ENCODE peak calls at places on chromosomes 5 and 9, in six cellular contexts. Z is lower leg skin, F is endothelial cell of umbilical vein, M is uterus, P is IMR-90, Y is heart left ventricle. I is an unnamed sample.

GRCh38 chr9:1050125-1050895 is at the start of gene DMRT2:
- DNase-seq in M (peak), Z (peak), Y (peak), P (peak), F (peak), I (no peak)

GRCh38 chr9:118473527-118473926 is 769.3 kb downstream of the TLR4 start:
- DNase-seq in M (no peak), F (no peak), Y (peak), Z (no peak), P (no peak), I (no peak)

GRCh38 chr9:37617837-37618236 is 25.4 kb upstream of the TOMM5 start:
- DNase-seq in Y (no peak), Z (no peak), P (peak), M (no peak), F (no peak), I (peak)

GRCh38 chr5:34022131-34022705 is 14.4 kb upstream of the AMACR start:
- DNase-seq in Y (no peak), F (no peak), M (no peak), Z (no peak), P (peak), I (no peak)

GRCh38 chr5:15571081-15571480 is 71.1 kb downstream of the FBXL7 start:
- DNase-seq in Z (no peak), Y (no peak), P (no peak), F (peak), M (no peak), I (no peak)

GRCh38 chr5:129382921-129383672 is 77.0 kb upstream of the ADAMTS19 start:
- DNase-seq in M (no peak), Y (no peak), F (peak), P (peak), Z (no peak), I (no peak)

GRCh38 chr9:69485466-69485865 is 160.5 kb downstream of the ENTREP1 start:
- DNase-seq in P (no peak), M (no peak), Z (no peak), F (no peak), Y (no peak), I (no peak)

GRCh38 chr5:141651728-141652105 is 499 bp upstream of the FCHSD1 start:
- DNase-seq in Y (no peak), F (no peak), Z (no peak), M (no peak), P (no peak), I (no peak)

GRCh38 chr5:67058998-67059746 is 137.4 kb downstream of the CD180 start:
- DNase-seq in P (no peak), F (peak), M (no peak), Y (no peak), Z (no peak), I (no peak)

GRCh38 chr5:174195517-174195916 is 150.0 kb downstream of the NSG2 start:
- DNase-seq in M (no peak), Z (no peak), F (no peak), P (no peak), Y (no peak), I (no peak)

GRCh38 chr5:154758501-154758900 is 3.3 kb downstream of the LARP1 start:
- DNase-seq in Y (no peak), F (no peak), M (no peak), P (peak), Z (no peak), I (no peak)

GRCh38 chr9:134496413-134497282 is 145.0 kb upstream of the COL5A1 start:
- DNase-seq in M (no peak), Z (peak), Y (no peak), F (no peak), P (peak), I (peak)

GRCh38 chr9:93984860-93985259 is 29.7 kb upstream of the BARX1 start:
- DNase-seq in Y (no peak), M (no peak), F (no peak), Z (no peak), P (no peak), I (no peak)

GRCh38 chr5:7850533-7851239 is at the start of gene CFAP90:
- DNase-seq in Z (no peak), Y (peak), F (peak), M (peak), P (peak), I (no peak)

GRCh38 chr9:136867480-136867879 is 1.4 kb upstream of the EDF1 start:
- DNase-seq in Z (no peak), Y (no peak), F (no peak), P (no peak), M (no peak), I (no peak)

GRCh38 chr5:60102961-60103683 is 209.6 kb upstream of the PDE4D start:
- DNase-seq in M (no peak), Z (no peak), Y (no peak), P (no peak), F (no peak), I (no peak)

GRCh38 chr5:91691592-91691991 is 308.5 kb upstream of the ARRDC3 start:
- DNase-seq in Z (no peak), P (no peak), M (no peak), F (no peak), Y (no peak), I (no peak)

GRCh38 chr5:146753618-146754123 is 124.9 kb downstream of the PPP2R2B start:
- DNase-seq in Y (no peak), F (no peak), M (no peak), Z (no peak), P (no peak), I (no peak)

GRCh38 chr5:120464627-120465280 is 654 bp downstream of the PRR16 start:
- DNase-seq in P (peak), M (peak), Z (peak), F (peak), Y (peak), I (no peak)

GRCh38 chr9:124495105-124496074 is 11.8 kb downstream of the NR5A1 start:
- DNase-seq in M (no peak), P (no peak), Z (no peak), Y (no peak), F (no peak), I (no peak)

GRCh38 chr9:89471390-89471789 is 26.5 kb downstream of the SEMA4D start:
- DNase-seq in Y (no peak), Z (peak), M (no peak), F (no peak), P (no peak), I (no peak)

GRCh38 chr5:122192883-122193496 is 63.6 kb downstream of the ZNF474 start:
- DNase-seq in Z (no peak), P (peak), M (no peak), Y (peak), F (peak), I (peak)

GRCh38 chr5:126864042-126864688 is 87.2 kb downstream of the LMNB1 start:
- DNase-seq in M (no peak), Z (no peak), Y (no peak), F (no peak), P (no peak), I (no peak)

GRCh38 chr9:14887149-14887548 is 23.1 kb downstream of the FREM1 start:
- DNase-seq in P (no peak), F (no peak), Y (no peak), Z (no peak), M (no peak), I (no peak)

GRCh38 chr5:14669415-14669814 is 4.9 kb downstream of the OTULIN start:
- DNase-seq in P (no peak), Z (no peak), Y (no peak), F (no peak), M (no peak), I (no peak)

GRCh38 chr5:143592648-143593047 is 189.2 kb upstream of the NR3C1 start:
- DNase-seq in Y (no peak), F (peak), Z (no peak), P (peak), M (no peak), I (no peak)

GRCh38 chr5:53340956-53341750 is 139.3 kb upstream of the FST start:
- DNase-seq in Y (no peak), F (no peak), M (no peak), Z (no peak), P (no peak), I (no peak)

GRCh38 chr9:123058834-123059233 is 25.4 kb downstream of the GPR21 start:
- DNase-seq in M (no peak), Y (no peak), F (no peak), P (peak), Z (no peak), I (peak)

GRCh38 chr9:122445155-122445749 is 32.5 kb downstream of the OR1J1 start:
- DNase-seq in F (peak), Y (no peak), P (peak), Z (no peak), M (no peak), I (no peak)

GRCh38 chr5:157478726-157479125 is 18.7 kb downstream of the NIPAL4 start:
- DNase-seq in Y (no peak), P (no peak), Z (no peak), M (no peak), F (no peak), I (no peak)

GRCh38 chr5:56638768-56639238 is 176.5 kb upstream of the MAP3K1 start:
- DNase-seq in P (no peak), Y (no peak), F (no peak), Z (no peak), M (no peak), I (no peak)

GRCh38 chr5:109479260-109479860 is 69.6 kb upstream of the PJA2 start:
- DNase-seq in Z (no peak), Y (no peak), F (peak), P (peak), M (no peak), I (no peak)

GRCh38 chr5:174553556-174553955 is 170.8 kb upstream of the MSX2 start:
- DNase-seq in Z (peak), Y (peak), M (peak), P (no peak), F (no peak), I (no peak)

GRCh38 chr9:105007143-105007542 is 79.2 kb upstream of the ABCA1 start:
- DNase-seq in F (peak), M (no peak), Z (peak), Y (no peak), P (peak), I (peak)

GRCh38 chr5:175821790-175822211 is 49.6 kb upstream of the CPLX2 start:
- DNase-seq in F (no peak), Y (no peak), Z (no peak), P (no peak), M (no peak), I (peak)

GRCh38 chr9:127520941-127521918 is 69.9 kb downstream of the LRSAM1 start:
- DNase-seq in M (no peak), Y (peak), F (peak), Z (no peak), P (peak), I (peak)

GRCh38 chr5:83750759-83751158 is 30.1 kb upstream of the HAPLN1 start:
- DNase-seq in F (no peak), Z (no peak), Y (no peak), M (no peak), P (no peak), I (no peak)

GRCh38 chr9:13267743-13268142 is 11.7 kb downstream of the MPDZ start:
- DNase-seq in M (no peak), Y (no peak), P (peak), F (peak), Z (no peak), I (no peak)

GRCh38 chr9:3794005-3794404 is 268.2 kb upstream of the RFX3 start:
- DNase-seq in M (no peak), P (peak), Z (no peak), F (no peak), Y (no peak), I (no peak)

DNA sequence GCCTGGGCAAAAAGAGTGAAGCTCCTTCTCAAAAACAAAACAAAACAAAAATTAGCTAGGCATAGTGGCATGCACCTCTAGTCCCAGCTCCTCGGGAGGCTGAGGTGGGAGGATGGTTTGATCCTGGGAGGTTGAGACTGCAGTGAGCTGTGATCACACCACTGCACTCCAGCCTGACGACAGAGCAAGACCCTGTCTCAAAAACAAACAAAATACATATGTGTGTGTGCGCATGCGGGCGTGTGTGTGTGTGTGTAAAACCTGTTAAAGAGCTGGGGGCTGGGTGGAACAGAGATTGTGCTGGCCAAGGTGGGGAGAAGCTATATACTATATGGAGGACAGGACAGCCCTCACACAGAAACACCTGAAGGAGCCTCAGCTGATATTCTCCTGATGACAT is 27.4 kb upstream of the DENND4C start:
- DNase-seq in M (no peak), Z (peak), P (no peak), F (no peak), Y (no peak), I (no peak)
- TF ChIP-seq POLR2A in M (no peak), Z (no peak), P (no peak), F (no peak), Y (no peak), I (no peak)

GRCh38 chr5:150440948-150441812 is 8.4 kb downstream of the RPS14 start:
- DNase-seq in P (no peak), Y (no peak), Z (no peak), M (no peak), F (no peak), I (no peak)

GRCh38 chr5:150444770-150445169 is 4.8 kb downstream of the RPS14 start:
- DNase-seq in Y (no peak), Z (no peak), P (no peak), F (no peak), M (no peak), I (no peak)

GRCh38 chr5:150442699-150443080 is 6.8 kb downstream of the RPS14 start:
- DNase-seq in Y (no peak), Z (no peak), M (no peak), P (no peak), F (no peak), I (no peak)

GRCh38 chr5:150441813-150442698 is 7.5 kb downstream of the RPS14 start:
- DNase-seq in Y (peak), F (peak), M (no peak), P (no peak), Z (no peak), I (no peak)

DNA sequence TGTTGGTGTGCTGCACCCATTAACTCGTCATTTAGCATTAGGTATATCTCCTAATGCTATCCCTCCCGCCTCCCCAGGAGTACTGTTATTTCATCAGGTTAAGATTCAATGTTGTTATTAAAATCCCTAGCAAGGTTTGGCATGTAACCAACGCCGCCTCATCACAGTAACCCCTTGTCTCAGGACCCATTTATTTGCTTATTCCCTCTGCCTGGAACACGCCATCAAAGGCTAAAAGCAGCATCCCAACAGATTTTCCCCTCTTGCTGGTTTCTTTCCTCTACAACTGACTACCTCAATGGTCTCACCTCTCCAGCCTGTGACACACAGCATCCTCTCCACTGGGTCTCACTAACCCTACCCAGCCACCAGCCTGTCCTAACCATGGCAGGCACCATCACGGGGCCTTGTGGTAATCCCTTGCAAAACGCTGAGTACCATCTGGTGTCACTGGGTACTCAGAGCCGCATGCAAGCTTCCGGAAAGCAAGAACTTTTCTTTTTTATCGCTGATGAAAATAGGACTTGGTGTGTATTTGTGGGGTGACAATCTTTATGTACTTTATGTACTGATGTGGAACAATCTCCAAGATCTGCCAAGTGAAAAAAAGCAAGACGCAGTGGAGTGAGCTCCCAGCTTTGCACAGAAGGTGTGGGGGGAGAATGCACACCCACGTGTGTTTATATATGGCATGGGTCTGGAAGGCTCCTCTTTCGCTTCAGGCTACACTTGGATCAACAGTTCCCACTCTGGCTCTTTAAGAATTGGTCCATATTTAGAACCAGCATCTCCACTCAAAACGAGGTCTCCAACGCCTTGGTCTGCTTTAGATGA is 6.1 kb downstream of the RPS14 start:
- DNase-seq in Y (no peak), Z (no peak), P (no peak), M (no peak), F (no peak), I (no peak)
- TF ChIP-seq POLR2A in Y (no peak), Z (no peak), P (no peak), M (no peak), F (no peak), I (no peak)

GRCh38 chr5:79990598-79991507 is at the start of gene MTX3:
- DNase-seq in Y (peak), M (peak), F (peak), Z (peak), P (peak), I (peak)
- TF ChIP-seq POLR2A in Y (no peak), M (peak), F (peak), Z (no peak), P (peak), I (peak)

DNA sequence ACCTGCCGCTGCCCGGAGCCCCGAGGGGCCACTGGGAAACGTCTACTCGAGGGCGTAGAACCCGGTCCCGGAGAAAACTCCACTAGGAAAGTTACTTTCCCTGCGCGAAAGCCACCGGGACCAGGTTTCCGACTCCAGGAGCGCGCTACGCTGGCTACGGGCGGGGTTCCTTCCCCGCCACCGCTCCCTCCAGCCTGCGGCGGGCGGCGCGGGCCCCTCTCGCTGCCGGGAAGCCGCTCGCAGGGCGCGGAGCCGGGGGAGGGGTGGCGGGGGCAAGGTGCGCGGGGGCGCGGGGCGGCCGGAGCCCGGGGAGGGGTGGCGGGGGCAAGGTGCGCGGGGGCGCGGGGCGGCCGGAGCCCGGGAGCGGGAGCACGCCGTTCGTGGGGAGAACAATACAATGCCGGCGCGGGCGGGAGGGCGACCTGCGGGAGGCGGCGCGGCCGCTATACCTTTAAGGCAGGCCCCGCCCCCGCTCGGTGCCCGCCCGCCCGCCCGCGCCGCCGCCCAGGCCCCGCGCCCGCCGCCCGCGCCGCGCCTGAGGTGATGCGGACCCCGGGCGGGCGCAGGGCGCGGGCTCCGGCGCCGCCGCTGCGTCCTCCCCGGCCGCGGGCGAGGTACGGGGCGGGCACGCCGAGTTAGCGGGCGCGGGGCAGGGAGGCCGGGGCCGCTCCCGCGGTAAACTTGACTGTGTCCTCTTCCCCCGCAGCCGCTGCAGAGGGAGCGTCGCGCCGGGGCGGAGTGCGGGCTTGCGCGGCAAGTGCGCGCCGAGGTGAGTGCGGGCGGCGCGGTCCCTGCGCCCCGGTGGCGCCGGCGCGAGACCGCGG is 278.2 kb downstream of the AOPEP start:
- DNase-seq in Z (no peak), F (peak), P (no peak), Y (peak), M (peak), I (peak)
- TF ChIP-seq POLR2A in Z (no peak), F (peak), P (no peak), Y (no peak), M (peak), I (peak)